ENCODE peak calls at places on chromosomes 12 and 14, in nine cellular contexts. A is A549; Y is fibroblast of lung; O is body of pancreas; V is transverse colon; I is naive thymus-derived CD4-positive, alpha-beta T cell; C is PC-3; R is thoracic aorta; U is IMR-90. L is an unnamed sample.

GRCh38 chr14:22003471-22003870 is 329.9 kb upstream of the OR4E1 start:
- DNase-seq in I (no peak), R (no peak), Y (no peak), U (no peak), V (no peak), C (no peak), O (no peak), A (no peak), L (no peak)

GRCh38 chr14:22379727-22380126 is 209.3 kb downstream of the DAD1 start:
- DNase-seq in A (no peak), C (peak; percentile 43), U (peak; percentile 56), R (no peak), Y (peak; percentile 88), V (no peak), O (no peak), I (no peak), L (no peak)

GRCh38 chr12:78088391-78088832 is 257.7 kb downstream of the NAV3 start:
- DNase-seq in V (no peak), A (peak; percentile 4), Y (no peak), O (no peak), C (no peak), R (no peak), I (no peak), U (peak; percentile 20), L (peak; percentile 67)

GRCh38 chr12:107492393-107493134 is 193.0 kb upstream of the PWP1 start:
- DNase-seq in R (no peak), I (no peak), C (no peak), U (no peak), V (peak; percentile 70), O (no peak), A (no peak), Y (no peak), L (no peak)

GRCh38 chr14:102605026-102605425 is 12.6 kb downstream of the RCOR1 start:
- DNase-seq in I (no peak), O (no peak), Y (no peak), U (no peak), C (peak; percentile 31), V (no peak), R (no peak), A (no peak), L (no peak)

GRCh38 chr14:57086271-57087162 is 182.2 kb downstream of the EXOC5 start:
- DNase-seq in R (no peak), Y (no peak), U (no peak), C (no peak), O (no peak), V (no peak), I (no peak), A (no peak), L (no peak)

GRCh38 chr12:117312770-117313169 is 48.7 kb downstream of the NOS1 start:
- DNase-seq in R (no peak), Y (no peak), I (no peak), U (no peak), O (no peak), A (no peak), V (no peak), C (no peak), L (no peak)

GRCh38 chr12:87439990-87440827 is 589.0 kb downstream of the C12orf50 start:
- DNase-seq in Y (peak; percentile 97), V (peak; percentile 65), O (no peak), A (peak; percentile 94), R (no peak), C (peak; percentile 95), U (peak; percentile 93), I (no peak), L (peak; percentile 14)

GRCh38 chr12:74317078-74317581 is 220.5 kb upstream of the ATXN7L3B start:
- DNase-seq in O (peak; percentile 27), V (no peak), A (peak; percentile 75), U (no peak), C (peak; percentile 72), Y (peak; percentile 67), I (no peak), R (no peak), L (peak; percentile 93)

GRCh38 chr14:24982472-24983155 is 67.3 kb downstream of the STXBP6 start:
- DNase-seq in R (no peak), Y (peak; percentile 87), I (no peak), O (no peak), A (peak; percentile 69), C (peak; percentile 37), U (peak; percentile 97), V (no peak), L (no peak)

GRCh38 chr12:113161415-113162016 is 12.0 kb downstream of the CFAP73 start:
- DNase-seq in V (no peak), I (no peak), A (peak; percentile 85), U (no peak), O (no peak), Y (peak; percentile 52), R (no peak), C (peak; percentile 24), L (peak; percentile 97)

GRCh38 chr14:22334627-22335026 is 254.4 kb downstream of the DAD1 start:
- DNase-seq in R (no peak), C (peak; percentile 71), A (peak; percentile 23), U (no peak), V (no peak), I (no peak), O (no peak), Y (no peak), L (no peak)

GRCh38 chr12:55142896-55143870 is 17.0 kb downstream of the OR9K2 start:
- DNase-seq in U (peak; percentile 38), C (peak; percentile 78), A (peak; percentile 67), R (no peak), I (no peak), V (no peak), O (peak; percentile 41), Y (peak; percentile 27), L (peak; percentile 70)

GRCh38 chr12:58041441-58041840 is 100.1 kb downstream of the ATP23 start:
- DNase-seq in A (no peak), I (no peak), R (no peak), Y (no peak), V (no peak), O (no peak), U (no peak), C (no peak), L (no peak)

GRCh38 chr12:57236925-57237652 is 7.6 kb downstream of the SHMT2 start:
- DNase-seq in Y (no peak), R (no peak), U (no peak), A (no peak), C (no peak), V (no peak), I (peak; percentile 13), O (no peak), L (no peak)

DNA sequence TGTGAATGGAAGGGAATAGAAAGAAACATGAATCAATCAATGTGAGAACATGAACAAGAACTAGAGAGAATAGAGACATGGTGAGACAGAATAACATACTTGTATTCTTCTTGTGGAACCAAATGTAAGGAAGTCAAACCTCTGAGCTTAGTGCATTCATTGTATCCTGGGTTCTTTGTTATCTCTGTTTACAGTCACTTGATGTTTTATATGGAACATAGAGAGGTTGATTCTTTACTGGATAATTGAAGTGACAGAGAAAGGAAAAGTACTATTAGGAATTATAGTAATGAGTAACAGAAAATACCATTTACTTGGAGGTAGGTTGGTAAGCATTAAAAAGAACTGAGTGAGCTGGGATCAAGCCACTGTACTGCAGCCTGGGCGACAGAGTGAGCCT is 2.5 kb upstream of the WNK1 start:
- DNase-seq in O (no peak), Y (no peak), A (no peak), R (no peak), U (no peak), C (no peak), I (no peak), V (no peak), L (no peak)
- H3K4me3 ChIP-seq in O (no peak overlapping the region), Y (no peak overlapping the region), A (peak overlapping the region; percentile 49), R (no peak overlapping the region), U (no peak overlapping the region), C (peak overlapping the region; percentile 92), I (no peak overlapping the region), V (no peak overlapping the region), L (no peak overlapping the region)

GRCh38 chr12:51821423-51822260 is 26.9 kb downstream of the FIGNL2 start:
- DNase-seq in O (peak; percentile 15), U (no peak), Y (no peak), I (no peak), C (no peak), V (no peak), R (no peak), A (no peak), L (no peak)
- H3K4me3 ChIP-seq in O (peak overlapping the region; percentile 5), U (peak overlapping the region; percentile 68), Y (peak overlapping the region; percentile 55), I (peak overlapping the region; percentile 69), C (peak overlapping the region; percentile 88), V (peak overlapping the region; percentile 19), R (peak overlapping the region; percentile 63), A (peak overlapping the region; percentile 94), L (peak overlapping the region; percentile 71)

GRCh38 chr14:100060766-100061165 is 4.5 kb upstream of the EVL start:
- DNase-seq in I (no peak), A (no peak), C (no peak), R (no peak), O (no peak), V (no peak), Y (no peak), U (no peak), L (no peak)

GRCh38 chr14:100056964-100057817 is 8.0 kb upstream of the EVL start:
- DNase-seq in O (no peak), V (no peak), R (no peak), I (no peak), U (peak; percentile 43), C (peak; percentile 51), Y (no peak), A (peak; percentile 23), L (peak; percentile 22)

GRCh38 chr14:100056431-100056830 is 8.8 kb upstream of the EVL start:
- DNase-seq in C (no peak), Y (peak; percentile 23), R (no peak), V (no peak), I (no peak), U (no peak), A (no peak), O (no peak), L (no peak)

GRCh38 chr14:100059433-100059781 is 5.8 kb upstream of the EVL start:
- DNase-seq in I (no peak), U (no peak), C (peak; percentile 94), R (no peak), O (no peak), Y (no peak), V (no peak), A (no peak), L (no peak)

DNA sequence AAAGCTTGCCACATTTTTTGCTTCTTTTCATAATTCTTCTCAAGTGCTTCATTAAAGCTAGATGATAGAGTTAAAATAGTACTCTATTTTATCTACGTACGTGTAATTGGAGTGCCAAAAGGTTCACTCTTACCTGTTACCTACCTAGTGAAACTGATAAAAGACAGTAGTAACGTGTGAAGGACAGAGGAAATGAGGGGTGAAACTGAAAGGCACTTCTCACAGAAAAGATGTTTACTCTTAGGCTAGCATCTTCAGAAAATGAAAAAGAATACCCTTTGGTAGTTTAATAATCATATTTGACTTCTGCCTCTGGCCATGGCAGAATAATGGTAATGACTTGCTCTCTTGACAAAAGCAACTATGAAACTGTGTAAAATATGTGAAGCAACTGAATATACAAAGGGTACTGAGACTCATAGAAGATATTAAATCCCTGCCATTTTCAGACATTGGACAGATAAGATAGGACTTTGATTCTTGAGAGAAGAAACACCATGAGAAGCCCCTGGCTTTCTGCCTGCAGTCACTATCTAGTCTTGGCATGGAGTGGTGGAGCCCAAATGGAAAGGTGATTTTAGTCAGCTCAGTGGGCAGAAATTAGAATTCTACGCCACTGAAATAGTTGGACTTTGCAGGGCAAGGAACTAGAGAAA is 6.3 kb upstream of the EVL start:
- DNase-seq in I (no peak), Y (no peak), O (no peak), A (no peak), U (no peak), V (no peak), C (no peak), R (no peak), L (no peak)
- H3K4me3 ChIP-seq in I (peak overlapping the region; percentile 2), Y (no peak overlapping the region), O (no peak overlapping the region), A (no peak overlapping the region), U (no peak overlapping the region), V (no peak overlapping the region), C (peak overlapping the region; percentile 25), R (no peak overlapping the region), L (no peak overlapping the region)

GRCh38 chr12:4267904-4268548 is 5.5 kb upstream of the CCND2 start:
- DNase-seq in I (no peak), U (no peak), O (no peak), A (no peak), R (no peak), Y (no peak), C (no peak), V (no peak), L (no peak)
- H3K4me3 ChIP-seq in I (peak overlapping the region; percentile 80), U (no peak overlapping the region), O (no peak overlapping the region), A (no peak overlapping the region), R (peak overlapping the region; percentile 81), Y (no peak overlapping the region), C (no peak overlapping the region), V (no peak overlapping the region), L (no peak overlapping the region)

L was measured in A673.